ENCODE peak calls at places on chromosomes 13 and 19, in seven cellular contexts. Y, S, X, E, W, P and A are unnamed samples.

GRCh38 chr13:69425235-69425634 is 682.4 kb upstream of the ATXN8OS start:
- DNase-seq in Y (no peak), S (no peak), X (no peak), E (no peak), W (no peak), P (no peak), A (no peak)

GRCh38 chr13:64855506-64855905 is 2374.6 kb downstream of the PCDH9 start:
- DNase-seq in Y (no peak), S (no peak), X (no peak), E (no peak), W (no peak), P (no peak), A (no peak)

GRCh38 chr19:45999653-46000121 is 4.4 kb downstream of the CCDC61 start:
- DNase-seq in Y (peak), S (peak), X (no peak), E (no peak), W (no peak), P (no peak), A (peak)

GRCh38 chr19:44626067-44626624 is 12.8 kb downstream of the IGSF23 start:
- DNase-seq in Y (no peak), S (no peak), X (peak), E (no peak), W (no peak), P (peak), A (peak)

GRCh38 chr13:28792992-28793391 is 27.1 kb upstream of the MTUS2 start:
- DNase-seq in Y (no peak), S (no peak), X (no peak), E (no peak), W (no peak), P (no peak), A (peak)

GRCh38 chr13:45119990-45120864 is at the start of gene GTF2F2:
- DNase-seq in Y (peak), S (peak), X (peak), E (peak), W (peak), P (peak), A (peak)

GRCh38 chr19:6516659-6517291 is 14.1 kb upstream of the TNFSF9 start:
- DNase-seq in Y (peak), S (peak), X (no peak), E (peak), W (peak), P (peak), A (peak)

GRCh38 chr13:22757530-22758120 is 423.2 kb upstream of the SGCG start:
- DNase-seq in Y (no peak), S (no peak), X (no peak), E (no peak), W (no peak), P (peak), A (peak)

GRCh38 chr19:58334691-58335249 is 8.0 kb downstream of the ZSCAN22 start:
- DNase-seq in Y (no peak), S (no peak), X (no peak), E (no peak), W (no peak), P (no peak), A (no peak)

GRCh38 chr19:12786950-12787349 is 4.3 kb upstream of the JUNB start:
- DNase-seq in Y (no peak), S (no peak), X (no peak), E (no peak), W (no peak), P (no peak), A (no peak)

GRCh38 chr13:79870123-79870522 is 389.2 kb downstream of the NDFIP2 start:
- DNase-seq in Y (peak), S (no peak), X (no peak), E (no peak), W (no peak), P (peak), A (no peak)

GRCh38 chr19:55636723-55637122 is 4.1 kb upstream of the ZNF580 start:
- DNase-seq in Y (no peak), S (no peak), X (no peak), E (no peak), W (no peak), P (no peak), A (no peak)

GRCh38 chr19:17865364-17866311 is 5.9 kb downstream of the RPL18A start:
- DNase-seq in Y (no peak), S (no peak), X (no peak), E (no peak), W (no peak), P (no peak), A (peak)

GRCh38 chr19:14686411-14686810 is 3.4 kb upstream of the ZNF333 start:
- DNase-seq in Y (no peak), S (no peak), X (no peak), E (no peak), W (no peak), P (peak), A (peak)

GRCh38 chr19:913080-913748 is at the start of gene R3HDM4:
- DNase-seq in Y (peak), S (peak), X (no peak), E (peak), W (peak), P (peak), A (peak)